ENCODE peak calls at places on chromosomes 1 and 21, in six cellular contexts. V is ovary; L is SK-N-SH; H is CD8-positive, alpha-beta T cell; Q is aorta; J is Karpas-422. X is an unnamed sample.

GRCh38 chr1:4939266-4939665 is 284.9 kb downstream of the AJAP1 start:
- DNase-seq in V (no peak), L (no peak), H (no peak), Q (no peak), J (no peak), X (no peak)

GRCh38 chr1:30092051-30092858 is 631.1 kb downstream of the MATN1 start:
- DNase-seq in V (no peak), L (no peak), H (no peak), Q (no peak), J (no peak), X (no peak)

GRCh38 chr1:64687725-64688285 is 57.1 kb upstream of the RAVER2 start:
- DNase-seq in V (peak; percentile 19), L (no peak), H (no peak), Q (no peak), J (no peak), X (peak; percentile 48)

GRCh38 chr1:19210772-19211549 is 895 bp upstream of the UBR4 start:
- DNase-seq in V (no peak), L (no peak), H (no peak), Q (no peak), J (peak; percentile 68), X (peak; percentile 28)

GRCh38 chr1:185420588-185421081 is 103.6 kb upstream of the IVNS1ABP start:
- DNase-seq in V (no peak), L (no peak), H (peak; percentile 18), Q (no peak), J (no peak), X (no peak)

GRCh38 chr1:181451661-181452060 is 31.7 kb upstream of the CACNA1E start:
- DNase-seq in V (no peak), L (no peak), H (no peak), Q (no peak), J (no peak), X (no peak)

GRCh38 chr1:17663646-17664045 is 91.5 kb upstream of the ACTL8 start:
- DNase-seq in V (no peak), L (no peak), H (no peak), Q (no peak), J (peak; percentile 47), X (no peak)

GRCh38 chr21:45456014-45456835 is 51.3 kb downstream of the COL18A1 start:
- DNase-seq in V (no peak), L (no peak), H (no peak), Q (peak; percentile 80), J (no peak), X (no peak)

GRCh38 chr1:112603541-112603940 is 15.4 kb downstream of the ST7L start:
- DNase-seq in V (no peak), L (no peak), H (no peak), Q (no peak), J (peak; percentile 7), X (no peak)

GRCh38 chr1:94628174-94628843 is 86.8 kb upstream of the F3 start:
- DNase-seq in V (no peak), L (no peak), H (no peak), Q (no peak), J (no peak), X (no peak)

GRCh38 chr1:119451158-119451557 is 36.2 kb downstream of the HSD3B2 start:
- DNase-seq in V (no peak), L (no peak), H (no peak), Q (no peak), J (no peak), X (no peak)

GRCh38 chr21:25561668-25562641 is 45.3 kb downstream of the MRPL39 start:
- DNase-seq in V (peak; percentile 31), L (peak; percentile 18), H (peak; percentile 64), Q (peak; percentile 89), J (peak; percentile 79), X (peak; percentile 45)

DNA sequence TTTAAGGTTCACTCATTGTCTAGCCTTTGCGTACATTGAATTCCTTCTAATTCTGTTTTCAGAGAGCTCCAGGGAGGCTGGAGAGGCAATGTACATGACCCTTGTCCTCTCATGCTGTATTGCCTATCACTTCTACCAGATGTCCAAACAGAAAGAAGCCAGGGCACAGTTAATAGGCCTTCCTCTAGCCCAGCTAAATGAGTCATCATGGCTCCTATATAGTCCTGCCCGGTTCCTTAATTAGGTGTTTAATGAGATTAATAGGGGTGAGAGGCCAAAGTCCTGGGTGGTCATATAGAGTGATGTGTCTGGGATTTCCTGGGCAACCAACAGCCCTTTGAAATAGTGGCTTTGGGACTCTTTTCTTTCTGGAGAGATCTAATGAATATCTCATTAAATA is 76.3 kb downstream of the ZSCAN20 start:
- DNase-seq in V (no peak), L (no peak), H (no peak), Q (no peak), J (no peak), X (no peak)
- H3K27me3 ChIP-seq in V (no peaks in the 10 kb centered on the region), L (no peaks in the 10 kb centered on the region), H (no peaks in the 10 kb centered on the region), Q (no peaks in the 10 kb centered on the region), J (no peaks in the 10 kb centered on the region), X (no peaks in the 10 kb centered on the region)

GRCh38 chr1:34763142-34763781 is 3.7 kb downstream of the GJB4 start:
- DNase-seq in V (no peak), L (no peak), H (no peak), Q (no peak), J (no peak), X (no peak)

GRCh38 chr1:34759472-34760357 is at the start of gene GJB4:
- DNase-seq in V (no peak), L (no peak), H (no peak), Q (peak; percentile 19), J (peak; percentile 43), X (no peak)

GRCh38 chr1:34761776-34762307 is 2.3 kb downstream of the GJB4 start:
- DNase-seq in V (no peak), L (no peak), H (no peak), Q (peak; percentile 55), J (no peak), X (no peak)

GRCh38 chr1:34762474-34763141 is 3.1 kb downstream of the GJB4 start:
- DNase-seq in V (no peak), L (no peak), H (no peak), Q (no peak), J (no peak), X (no peak)

DNA sequence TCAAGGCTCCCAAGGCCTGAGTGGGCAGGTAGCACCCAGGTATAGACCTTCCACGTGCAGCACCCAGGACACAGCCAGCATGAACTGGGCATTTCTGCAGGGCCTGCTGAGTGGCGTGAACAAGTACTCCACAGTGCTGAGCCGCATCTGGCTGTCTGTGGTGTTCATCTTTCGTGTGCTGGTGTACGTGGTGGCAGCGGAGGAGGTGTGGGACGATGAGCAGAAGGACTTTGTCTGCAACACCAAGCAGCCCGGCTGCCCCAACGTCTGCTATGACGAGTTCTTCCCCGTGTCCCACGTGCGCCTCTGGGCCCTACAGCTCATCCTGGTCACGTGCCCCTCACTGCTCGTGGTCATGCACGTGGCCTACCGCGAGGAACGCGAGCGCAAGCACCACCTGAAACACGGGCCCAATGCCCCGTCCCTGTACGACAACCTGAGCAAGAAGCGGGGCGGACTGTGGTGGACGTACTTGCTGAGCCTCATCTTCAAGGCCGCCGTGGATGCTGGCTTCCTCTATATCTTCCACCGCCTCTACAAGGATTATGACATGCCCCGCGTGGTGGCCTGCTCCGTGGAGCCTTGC is 1.7 kb downstream of the GJB4 start:
- DNase-seq in V (no peak), L (no peak), H (no peak), Q (peak; percentile 73), J (no peak), X (no peak)
- H3K27me3 ChIP-seq in V (no peaks in the 10 kb centered on the region), L (no peaks in the 10 kb centered on the region), H (no peaks in the 10 kb centered on the region), Q (no peaks in the 10 kb centered on the region), J (no peaks in the 10 kb centered on the region), X (no peaks in the 10 kb centered on the region)

DNA sequence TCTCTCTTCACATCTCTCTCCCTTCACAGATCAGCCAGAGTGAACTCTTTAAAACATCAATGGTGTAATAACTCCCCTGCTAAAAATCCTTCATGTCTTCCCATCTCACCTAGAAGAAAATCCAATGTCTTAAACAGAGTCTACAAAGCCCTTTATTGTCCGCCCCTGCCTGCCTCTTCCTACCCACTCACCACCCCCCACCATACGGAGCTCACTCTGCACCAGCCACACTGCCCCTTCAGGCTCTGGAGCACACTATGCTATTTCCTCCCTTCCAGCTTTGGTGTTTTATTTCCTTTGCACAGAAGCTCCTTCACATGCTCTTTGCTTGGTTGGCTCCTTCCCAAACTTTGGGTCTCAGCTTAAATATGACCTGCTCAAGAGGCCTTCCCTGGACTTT is 10.2 kb downstream of the CAMK1G start:
- DNase-seq in V (no peak), L (no peak), H (no peak), Q (no peak), J (no peak), X (no peak)
- H3K27me3 ChIP-seq in V (no peaks in the 10 kb centered on the region), L (no peaks in the 10 kb centered on the region), H (no peaks in the 10 kb centered on the region), Q (no peaks in the 10 kb centered on the region), J (no peaks in the 10 kb centered on the region), X (peaks cover 5% of the 10 kb centered on the region)

DNA sequence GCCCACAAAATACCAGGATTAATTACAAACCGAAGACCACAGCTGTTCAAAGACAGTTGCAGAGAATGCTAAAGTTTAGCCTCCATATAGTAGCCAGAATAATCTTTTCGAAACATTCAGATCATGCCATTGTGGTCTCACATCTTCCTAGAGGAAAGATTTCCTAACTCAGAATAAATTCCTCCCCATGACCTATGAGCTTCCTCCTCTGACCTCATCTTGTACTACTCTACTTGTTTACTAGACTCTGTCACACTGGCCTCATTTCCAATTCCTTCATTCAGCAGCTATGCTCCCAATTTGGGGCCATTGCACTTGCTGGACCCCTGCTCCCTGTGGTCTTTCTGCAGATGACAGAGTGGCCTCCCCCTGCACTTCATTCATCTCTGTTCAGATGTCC is 71.8 kb upstream of the LRRC53 start:
- DNase-seq in V (no peak), L (no peak), H (no peak), Q (no peak), J (no peak), X (no peak)
- H3K27me3 ChIP-seq in V (no peaks in the 10 kb centered on the region), L (no peaks in the 10 kb centered on the region), H (no peaks in the 10 kb centered on the region), Q (no peaks in the 10 kb centered on the region), J (no peaks in the 10 kb centered on the region), X (no peaks in the 10 kb centered on the region)

GRCh38 chr1:972726-973458 is 6.6 kb downstream of the PLEKHN1 start:
- DNase-seq in V (no peak), L (no peak), H (no peak), Q (no peak), J (no peak), X (no peak)

GRCh38 chr1:970973-971730 is 4.9 kb downstream of the PLEKHN1 start:
- DNase-seq in V (no peak), L (no peak), H (no peak), Q (no peak), J (no peak), X (no peak)

GRCh38 chr1:973459-974292 is 7.4 kb downstream of the PLEKHN1 start:
- DNase-seq in V (no peak), L (no peak), H (no peak), Q (no peak), J (no peak), X (no peak)

GRCh38 chr1:970242-970972 is 4.1 kb downstream of the PLEKHN1 start:
- DNase-seq in V (no peak), L (no peak), H (no peak), Q (no peak), J (no peak), X (no peak)

GRCh38 chr1:971751-972506 is 5.6 kb downstream of the PLEKHN1 start:
- DNase-seq in V (no peak), L (no peak), H (no peak), Q (no peak), J (no peak), X (no peak)
- H3K27me3 ChIP-seq in V (no peaks in the 10 kb centered on the region), L (no peaks in the 10 kb centered on the region), H (peaks cover 14% of the 10 kb centered on the region), Q (no peaks in the 10 kb centered on the region), J (no peaks in the 10 kb centered on the region), X (peaks cover 87% of the 10 kb centered on the region)

X was measured in cardiac muscle cell.